ENCODE peak calls at places on chromosome 21, in five cellular contexts. K, E, X, O and S are unnamed samples.

GRCh38 chr21:41879190-41879998 is at the start of gene PRDM15:
- DNase-seq in K (peak; percentile 53), E (peak; percentile 90), X (peak; percentile 55), O (peak; percentile 92), S (no peak)

GRCh38 chr21:28822882-28823335 is 169.8 kb downstream of the LTN1 start:
- DNase-seq in K (no peak), E (no peak), X (peak; percentile 3), O (no peak), S (no peak)

GRCh38 chr21:43211085-43212071 is 42.6 kb downstream of the CRYAA start:
- DNase-seq in K (no peak), E (peak; percentile 63), X (peak; percentile 90), O (no peak), S (no peak)

GRCh38 chr21:39144191-39144590 is 39.1 kb downstream of the PSMG1 start:
- DNase-seq in K (no peak), E (no peak), X (no peak), O (peak; percentile 63), S (no peak)

GRCh38 chr21:38170283-38170682 is 86.5 kb upstream of the KCNJ15 start:
- DNase-seq in K (no peak), E (peak; percentile 68), X (no peak), O (no peak), S (no peak)

GRCh38 chr21:43320526-43320925 is 106.4 kb downstream of the SIK1 start:
- DNase-seq in K (no peak), E (no peak), X (no peak), O (no peak), S (no peak)

GRCh38 chr21:34177919-34178567 is 104.7 kb downstream of the MRPS6 start:
- DNase-seq in K (no peak), E (no peak), X (no peak), O (no peak), S (no peak)

GRCh38 chr21:31931644-31932469 is 59.0 kb downstream of the HUNK start:
- DNase-seq in K (no peak), E (no peak), X (peak; percentile 47), O (no peak), S (no peak)

GRCh38 chr21:25307489-25307888 is 299.8 kb downstream of the MRPL39 start:
- DNase-seq in K (no peak), E (no peak), X (no peak), O (no peak), S (no peak)

GRCh38 chr21:43343992-43344886 is 82.7 kb downstream of the SIK1 start:
- DNase-seq in K (peak; percentile 31), E (no peak), X (no peak), O (no peak), S (no peak)

GRCh38 chr21:35197191-35197590 is 148.1 kb upstream of the RUNX1 start:
- DNase-seq in K (no peak), E (no peak), X (no peak), O (no peak), S (no peak)

GRCh38 chr21:37041706-37042271 is 31.1 kb downstream of the PIGP start:
- DNase-seq in K (no peak), E (no peak), X (no peak), O (no peak), S (no peak)

GRCh38 chr21:26070822-26071425 is 99.6 kb downstream of the APP start:
- DNase-seq in K (no peak), E (peak; percentile 67), X (no peak), O (no peak), S (no peak)

GRCh38 chr21:38244885-38245869 is 11.6 kb upstream of the KCNJ15 start:
- DNase-seq in K (peak; percentile 8), E (no peak), X (no peak), O (no peak), S (peak; percentile 59)

GRCh38 chr21:31656199-31657095 is 3.0 kb upstream of the SOD1 start:
- DNase-seq in K (no peak), E (no peak), X (no peak), O (no peak), S (no peak)

GRCh38 chr21:42002421-42002958 is 7.7 kb downstream of the ZBTB21 start:
- DNase-seq in K (no peak), E (no peak), X (no peak), O (no peak), S (peak; percentile 86)

GRCh38 chr21:32456497-32456918 is 44.0 kb downstream of the EVA1C start:
- DNase-seq in K (no peak), E (no peak), X (no peak), O (no peak), S (no peak)

GRCh38 chr21:40204956-40205355 is 337.7 kb downstream of the PCP4 start:
- DNase-seq in K (no peak), E (no peak), X (no peak), O (no peak), S (no peak)

GRCh38 chr21:43289442-43289841 is 120.6 kb downstream of the CRYAA start:
- DNase-seq in K (no peak), E (no peak), X (no peak), O (no peak), S (no peak)

GRCh38 chr21:28675265-28676041 is 317.2 kb downstream of the LTN1 start:
- DNase-seq in K (no peak), E (no peak), X (no peak), O (no peak), S (no peak)

DNA sequence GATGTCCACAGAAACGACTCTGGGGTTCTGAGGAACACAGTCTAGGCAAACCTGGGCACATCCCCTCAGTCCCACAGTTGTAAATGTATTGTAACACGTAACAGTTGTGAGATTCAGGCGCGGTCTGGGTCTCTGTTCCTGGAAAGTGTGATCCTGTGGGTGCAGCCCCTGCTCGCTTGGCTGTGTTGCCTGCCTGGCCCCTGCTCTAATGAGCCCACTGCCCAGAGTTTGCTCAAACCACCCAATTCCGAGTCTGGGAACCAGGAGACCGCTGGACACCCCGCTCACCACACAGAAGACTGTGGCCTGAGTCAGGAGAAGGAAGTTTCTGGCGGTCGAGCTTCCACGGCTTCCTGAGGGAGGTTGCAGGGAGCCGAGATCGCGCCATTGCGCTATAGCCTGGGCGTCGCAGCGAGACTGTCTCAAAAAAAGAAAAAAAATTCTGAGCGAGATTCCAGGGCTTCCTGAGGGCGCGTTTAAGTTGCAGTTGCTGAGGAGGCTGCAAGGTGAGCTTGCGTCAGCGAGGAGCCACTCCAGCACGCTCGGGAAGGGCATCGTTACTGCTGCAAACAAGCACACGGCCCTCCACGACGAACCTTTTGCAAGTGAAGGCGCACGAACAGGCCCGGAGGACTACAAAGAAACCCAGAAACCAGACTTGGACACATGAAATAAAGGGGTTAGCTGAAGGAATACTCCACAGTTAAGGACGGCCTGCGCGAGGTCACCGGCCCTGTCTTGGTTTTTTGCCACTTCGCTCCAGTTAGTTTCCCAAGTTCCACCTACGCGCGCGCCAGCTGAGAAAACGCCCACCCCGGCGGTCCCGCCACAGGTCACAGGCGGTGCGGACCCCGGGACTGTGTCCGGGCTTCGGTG is 1.1 kb downstream of the C21orf58 start:
- DNase-seq in K (no peak), E (peak; percentile 45), X (no peak), O (no peak), S (no peak)
- TF ChIP-seq JUNB in K (no peak), E (no peak), X (no peak), O (no peak), S (no peak)

GRCh38 chr21:17903929-17904639 is 84.9 kb upstream of the C21orf91 start:
- DNase-seq in K (no peak), E (no peak), X (no peak), O (no peak), S (no peak)

GRCh38 chr21:17903029-17903806 is 84.1 kb upstream of the C21orf91 start:
- DNase-seq in K (no peak), E (peak; percentile 39), X (no peak), O (no peak), S (no peak)

GRCh38 chr21:17900281-17900989 is 81.3 kb upstream of the C21orf91 start:
- DNase-seq in K (no peak), E (peak; percentile 30), X (no peak), O (no peak), S (no peak)

GRCh38 chr21:17901458-17902092 is 82.4 kb upstream of the C21orf91 start:
- DNase-seq in K (no peak), E (no peak), X (no peak), O (no peak), S (peak; percentile 23)

DNA sequence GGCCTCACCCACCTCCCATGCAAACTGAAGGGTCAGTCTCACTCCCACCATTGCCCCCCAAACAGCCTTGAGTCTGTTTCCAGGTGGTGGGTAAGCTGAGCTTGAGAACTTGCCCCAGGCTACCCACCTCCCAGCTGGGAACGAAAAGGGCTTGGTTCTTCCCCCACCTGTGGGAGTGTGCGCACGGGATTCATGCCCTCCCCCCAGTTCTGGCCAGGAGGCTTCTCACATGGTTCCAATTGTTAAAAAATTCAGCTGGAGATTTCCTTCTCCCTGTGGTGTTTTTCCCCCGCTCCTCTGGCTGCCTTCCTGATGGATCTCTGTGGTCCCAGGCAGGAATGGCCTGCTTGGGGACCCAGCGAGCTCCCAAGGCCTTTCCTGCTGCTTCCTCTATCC is 81.8 kb upstream of the C21orf91 start:
- DNase-seq in K (no peak), E (no peak), X (no peak), O (no peak), S (no peak)
- TF ChIP-seq JUNB in K (no peak), E (no peak), X (no peak), O (no peak), S (no peak)

GRCh38 chr21:46422636-46423241 is 36.0 kb upstream of the DIP2A start:
- DNase-seq in K (no peak), E (no peak), X (no peak), O (no peak), S (no peak)

GRCh38 chr21:46424621-46425020 is 34.1 kb upstream of the DIP2A start:
- DNase-seq in K (no peak), E (no peak), X (no peak), O (no peak), S (no peak)

GRCh38 chr21:46424062-46424591 is 34.6 kb upstream of the DIP2A start:
- DNase-seq in K (no peak), E (no peak), X (no peak), O (no peak), S (no peak)

GRCh38 chr21:46425061-46425460 is 33.6 kb upstream of the DIP2A start:
- DNase-seq in K (no peak), E (no peak), X (no peak), O (no peak), S (no peak)

DNA sequence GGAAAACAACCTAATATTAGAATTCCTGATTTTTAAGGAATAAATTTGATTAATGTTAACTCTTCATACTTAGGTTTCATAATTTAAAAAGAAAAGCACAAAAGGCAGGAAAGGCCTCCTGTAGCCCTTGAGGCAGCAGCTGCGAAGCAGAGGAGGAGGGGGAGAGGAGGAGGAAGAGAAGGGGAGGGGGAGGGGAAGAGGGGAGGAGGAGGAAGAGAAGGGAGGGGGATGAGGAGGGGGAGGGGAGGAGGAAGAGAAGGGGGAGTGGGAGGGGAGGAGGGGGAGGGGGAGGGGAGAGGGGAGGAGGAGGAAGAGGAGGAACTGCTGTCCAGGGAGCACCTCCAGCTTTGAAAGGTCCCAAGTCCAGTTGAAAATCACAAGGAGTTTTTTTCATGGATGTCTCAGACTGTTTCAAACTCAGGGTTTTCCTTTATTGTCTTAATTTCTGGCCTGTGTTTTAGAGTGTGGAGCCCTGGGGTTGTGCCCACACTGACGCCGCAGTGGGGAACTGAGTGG is 35.1 kb upstream of the DIP2A start:
- DNase-seq in K (no peak), E (peak; percentile 76), X (no peak), O (no peak), S (no peak)
- TF ChIP-seq JUNB in K (no peak), E (no peak), X (no peak), O (no peak), S (no peak)

GRCh38 chr21:45523411-45524101 is 18.7 kb downstream of the SLC19A1 start:
- DNase-seq in K (no peak), E (no peak), X (no peak), O (no peak), S (no peak)
- TF ChIP-seq JUNB in K (no peak), E (no peak), X (no peak), O (no peak), S (no peak)